ENCODE peak calls at places on chromosome 21, in eight cellular contexts. Z is adrenal gland, L is stomach, P is uterus, R is lower leg skin, D is body of pancreas, M is Peyer's patch, S is A549. Q is an unnamed sample.
A peak's percentile ranks its signal among the peaks of the same experiment; 100 is the strongest.

GRCh38 chr21:46555678-46556077 is 49.2 kb downstream of the S100B start:
- DNase-seq in Z (no peak), L (peak; percentile 9), P (no peak), R (no peak), D (no peak), M (no peak), S (no peak), Q (no peak)

GRCh38 chr21:31564439-31564838 is 95.1 kb upstream of the SOD1 start:
- DNase-seq in Z (no peak), L (no peak), P (no peak), R (no peak), D (no peak), M (no peak), S (no peak), Q (no peak)

GRCh38 chr21:38725196-38726157 is 80.3 kb upstream of the ETS2 start:
- DNase-seq in Z (no peak), L (no peak), P (no peak), R (no peak), D (no peak), M (no peak), S (no peak), Q (no peak)

GRCh38 chr21:44328242-44328895 is 10.8 kb downstream of the CFAP410 start:
- DNase-seq in Z (no peak), L (no peak), P (no peak), R (no peak), D (no peak), M (no peak), S (no peak), Q (no peak)

GRCh38 chr21:46011267-46011967 is 29.8 kb downstream of the COL6A1 start:
- DNase-seq in Z (no peak), L (peak; percentile 20), P (no peak), R (no peak), D (no peak), M (peak; percentile 21), S (no peak), Q (peak; percentile 24)

GRCh38 chr21:36481639-36482038 is 1.7 kb upstream of the CLDN14 start:
- DNase-seq in Z (no peak), L (no peak), P (no peak), R (no peak), D (peak; percentile 32), M (no peak), S (no peak), Q (no peak)

GRCh38 chr21:45182958-45183357 is 104.7 kb downstream of the POFUT2 start:
- DNase-seq in Z (no peak), L (no peak), P (no peak), R (no peak), D (no peak), M (no peak), S (no peak), Q (no peak)

GRCh38 chr21:35924714-35925301 is 135.5 kb downstream of the SETD4 start:
- DNase-seq in Z (peak; percentile 22), L (no peak), P (no peak), R (no peak), D (no peak), M (no peak), S (no peak), Q (no peak)

GRCh38 chr21:46194374-46195334 is 10.4 kb upstream of the SPATC1L start:
- DNase-seq in Z (peak; percentile 13), L (peak; percentile 17), P (peak; percentile 11), R (peak; percentile 81), D (no peak), M (peak; percentile 35), S (no peak), Q (no peak)

GRCh38 chr21:16420086-16420724 is 690.4 kb downstream of the USP25 start:
- DNase-seq in Z (peak; percentile 62), L (peak; percentile 42), P (peak; percentile 47), R (no peak), D (peak; percentile 29), M (no peak), S (no peak), Q (no peak)

GRCh38 chr21:16071082-16071481 is 341.3 kb downstream of the USP25 start:
- DNase-seq in Z (no peak), L (no peak), P (peak; percentile 47), R (no peak), D (no peak), M (no peak), S (no peak), Q (no peak)

GRCh38 chr21:37868896-37869295 is 47.4 kb downstream of the KCNJ6 start:
- DNase-seq in Z (no peak), L (no peak), P (no peak), R (peak; percentile 69), D (no peak), M (no peak), S (no peak), Q (no peak)

GRCh38 chr21:46424621-46425020 is 34.1 kb upstream of the DIP2A start:
- DNase-seq in Z (no peak), L (no peak), P (no peak), R (no peak), D (no peak), M (no peak), S (no peak), Q (no peak)

GRCh38 chr21:36125513-36126121 is 9.3 kb upstream of the CBR3 start:
- DNase-seq in Z (peak; percentile 71), L (peak; percentile 71), P (no peak), R (peak; percentile 90), D (peak; percentile 61), M (no peak), S (no peak), Q (no peak)

GRCh38 chr21:46199436-46200373 is 15.4 kb upstream of the SPATC1L start:
- DNase-seq in Z (no peak), L (no peak), P (no peak), R (no peak), D (no peak), M (no peak), S (no peak), Q (no peak)

GRCh38 chr21:29382029-29382654 is 83.4 kb downstream of the BACH1 start:
- DNase-seq in Z (no peak), L (no peak), P (no peak), R (no peak), D (no peak), M (no peak), S (peak; percentile 8), Q (no peak)

GRCh38 chr21:17915976-17916375 is 96.8 kb upstream of the C21orf91 start:
- DNase-seq in Z (no peak), L (no peak), P (no peak), R (no peak), D (no peak), M (no peak), S (no peak), Q (no peak)

GRCh38 chr21:28142692-28143091 is 850.0 kb downstream of the LTN1 start:
- DNase-seq in Z (no peak), L (no peak), P (no peak), R (no peak), D (no peak), M (no peak), S (no peak), Q (no peak)

GRCh38 chr21:28133116-28133515 is 859.6 kb downstream of the LTN1 start:
- DNase-seq in Z (no peak), L (no peak), P (no peak), R (no peak), D (no peak), M (no peak), S (no peak), Q (no peak)

GRCh38 chr21:28136687-28137086 is 856.0 kb downstream of the LTN1 start:
- DNase-seq in Z (no peak), L (no peak), P (no peak), R (no peak), D (no peak), M (no peak), S (no peak), Q (no peak)

GRCh38 chr21:28135646-28136045 is 857.0 kb downstream of the LTN1 start:
- DNase-seq in Z (no peak), L (no peak), P (no peak), R (no peak), D (no peak), M (no peak), S (no peak), Q (no peak)

GRCh38 chr21:28138272-28138671 is 854.4 kb downstream of the LTN1 start:
- DNase-seq in Z (no peak), L (no peak), P (no peak), R (no peak), D (no peak), M (no peak), S (no peak), Q (no peak)
- TF ChIP-seq CTCF in Z (no peak), L (no peak), P (no peak), R (no peak), D (no peak), M (no peak), S (no peak), Q (no peak)

GRCh38 chr21:41828884-41829360 is 50.2 kb downstream of the PRDM15 start:
- DNase-seq in Z (no peak), L (no peak), P (no peak), R (no peak), D (no peak), M (no peak), S (no peak), Q (no peak)
- TF ChIP-seq POLR2A in Z (no peak), L (no peak), P (no peak), R (no peak), D (no peak), M (no peak), S (no peak), Q (no peak)

DNA sequence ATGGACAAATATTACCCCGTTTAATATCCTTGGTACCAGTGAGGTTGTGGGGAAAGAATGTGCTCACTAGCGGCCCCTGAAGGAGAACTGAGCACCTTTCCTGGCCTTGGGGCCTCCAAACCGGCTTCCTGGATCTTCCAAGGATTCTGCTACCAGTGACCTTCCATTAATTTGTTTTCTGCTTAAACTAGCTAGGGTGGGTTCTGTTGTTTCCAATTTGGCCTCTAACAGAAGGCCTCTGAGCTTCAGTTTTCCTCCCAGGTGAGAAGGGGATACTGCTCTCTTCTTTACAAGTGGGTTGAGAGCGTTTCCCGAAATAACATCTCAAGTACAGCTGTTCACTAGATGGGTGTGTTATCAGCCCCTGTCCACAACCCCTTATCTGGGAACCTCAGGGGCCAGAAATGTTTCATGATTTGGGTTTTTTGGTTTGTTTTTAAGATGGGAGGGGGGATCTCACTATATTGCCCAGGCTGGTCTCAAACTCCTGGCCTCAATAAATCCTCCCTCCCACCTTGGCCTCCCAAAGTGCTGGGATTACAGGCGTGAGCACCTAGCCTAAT is 16.9 kb upstream of the IFNGR2 start:
- DNase-seq in Z (no peak), L (no peak), P (no peak), R (no peak), D (no peak), M (no peak), S (no peak), Q (no peak)
- TF ChIP-seq CTCF in Z (no peak), L (no peak), P (no peak), R (no peak), D (no peak), M (no peak), S (no peak), Q (no peak)

DNA sequence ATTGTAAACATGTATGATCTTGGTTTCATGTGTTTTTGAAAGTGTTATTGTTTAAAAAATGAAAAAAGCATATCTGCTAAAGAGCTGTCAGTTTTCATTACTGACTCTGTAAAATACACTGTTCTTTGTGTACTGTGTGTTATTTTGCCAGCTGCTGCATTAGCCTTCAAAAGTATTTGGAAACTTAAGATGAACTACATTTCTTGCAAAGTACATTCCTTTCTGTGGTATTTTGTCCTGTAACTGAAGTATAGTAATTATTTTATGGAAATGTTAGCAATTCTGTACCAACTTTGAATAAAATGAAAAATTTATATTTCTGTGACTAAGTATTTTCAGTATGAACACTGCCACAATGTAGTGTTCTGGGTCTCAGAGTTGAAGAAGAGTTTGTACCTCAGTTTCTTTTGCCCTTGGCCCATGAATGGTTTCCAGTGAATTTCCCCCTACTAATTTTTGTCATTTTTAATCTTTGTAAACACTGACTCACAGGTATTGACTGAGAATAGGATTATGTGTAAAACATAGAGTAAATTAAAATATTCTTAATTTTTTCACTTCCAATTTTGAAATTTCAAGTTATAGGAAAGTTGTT is 32.7 kb downstream of the MRPS6 start:
- DNase-seq in Z (no peak), L (no peak), P (no peak), R (no peak), D (no peak), M (no peak), S (no peak), Q (no peak)
- TF ChIP-seq POLR2A in Z (no peak), L (no peak), P (no peak), R (no peak), D (no peak), M (no peak), S (no peak), Q (no peak)

Q was measured in breast epithelium.